ENCODE peak calls at places on chromosomes 16 and 17, in eight cellular contexts. P is left kidney, K is cardiac septum, A is NCI-H2029, M is mucosa of descending colon, C is Kasumi-1, S is GM13977, V is NCI-H510A treated with DMSO at 0.1 percent for 48 hours. B is an unnamed sample.

GRCh38 chr17:81954131-81955057 is 6.6 kb downstream of the NOTUM start:
- DNase-seq in P (no peak), K (no peak), A (no peak), M (no peak), C (no peak), S (no peak), V (no peak), B (no peak)

GRCh38 chr16:12907670-12908233 is 6.4 kb downstream of the SHISA9 start:
- DNase-seq in P (peak; percentile 32), K (no peak), A (no peak), M (no peak), C (no peak), S (peak; percentile 13), V (no peak), B (no peak)

GRCh38 chr17:63120406-63120805 is 154.4 kb downstream of the TANC2 start:
- DNase-seq in P (no peak), K (no peak), A (no peak), M (no peak), C (no peak), S (no peak), V (no peak), B (no peak)

GRCh38 chr16:641326-642188 is at the start of gene MCRIP2:
- DNase-seq in P (peak; percentile 87), K (peak; percentile 93), A (peak; percentile 66), M (peak; percentile 92), C (peak; percentile 46), S (peak; percentile 96), V (peak; percentile 49), B (peak; percentile 77)

GRCh38 chr17:45584092-45585036 is 93.8 kb upstream of the PLEKHM1 start:
- DNase-seq in P (peak; percentile 82), K (peak; percentile 87), A (no peak), M (peak; percentile 74), C (no peak), S (peak; percentile 88), V (no peak), B (peak; percentile 72)

GRCh38 chr16:57038151-57038550 is 48.8 kb downstream of the NLRC5 start:
- DNase-seq in P (no peak), K (no peak), A (no peak), M (no peak), C (no peak), S (no peak), V (no peak), B (no peak)

GRCh38 chr16:9033125-9033830 is 58.2 kb upstream of the HAPSTR1 start:
- DNase-seq in P (peak; percentile 66), K (no peak), A (peak; percentile 1), M (peak; percentile 83), C (peak; percentile 0), S (no peak), V (peak; percentile 2), B (no peak)

GRCh38 chr16:66176111-66176510 is 190.4 kb upstream of the CDH5 start:
- DNase-seq in P (no peak), K (no peak), A (no peak), M (no peak), C (no peak), S (no peak), V (no peak), B (no peak)

GRCh38 chr17:7122386-7122785 is 7.8 kb upstream of the ASGR2 start:
- DNase-seq in P (no peak), K (no peak), A (no peak), M (no peak), C (no peak), S (no peak), V (no peak), B (no peak)

B was measured in CD8-positive, alpha-beta T cell.